ENCODE peak calls at places on chromosomes 6 and 20, in six cellular contexts. U is CD4-positive, alpha-beta T cell; Q is epithelial cell of esophagus; R is choroid plexus epithelial cell; L is GM13977; W is cardiac fibroblast. X is an unnamed sample.

GRCh38 chr20:50191065-50191565 is 485 bp downstream of the CEBPB start:
- DNase-seq in U (peak; percentile 60), Q (peak; percentile 67), R (peak; percentile 90), L (peak; percentile 69), W (peak; percentile 58), X (peak; percentile 69)

GRCh38 chr6:45454008-45454911 is 76.5 kb upstream of the SUPT3H start:
- DNase-seq in U (no peak), Q (peak; percentile 39), R (peak; percentile 87), L (no peak), W (peak; percentile 52), X (no peak)

GRCh38 chr6:134502614-134503541 is 185.0 kb upstream of the SGK1 start:
- DNase-seq in U (no peak), Q (peak; percentile 68), R (no peak), L (no peak), W (no peak), X (no peak)

GRCh38 chr20:1867495-1868260 is 27.5 kb upstream of the SIRPA start:
- DNase-seq in U (no peak), Q (no peak), R (no peak), L (no peak), W (no peak), X (no peak)

GRCh38 chr6:13194852-13195251 is 133.5 kb downstream of the TBC1D7 start:
- DNase-seq in U (no peak), Q (peak; percentile 62), R (peak; percentile 87), L (peak; percentile 77), W (peak; percentile 81), X (peak; percentile 46)

GRCh38 chr6:41452763-41453162 is 93.4 kb upstream of the FOXP4 start:
- DNase-seq in U (no peak), Q (no peak), R (no peak), L (no peak), W (no peak), X (no peak)

GRCh38 chr20:25247100-25247665 is 702 bp upstream of the PYGB start:
- DNase-seq in U (no peak), Q (peak; percentile 61), R (peak; percentile 72), L (no peak), W (peak; percentile 74), X (peak; percentile 40)

GRCh38 chr6:24927234-24927955 is 8.4 kb downstream of the RIPOR2 start:
- DNase-seq in U (no peak), Q (no peak), R (no peak), L (no peak), W (no peak), X (peak; percentile 69)

GRCh38 chr20:60172306-60172984 is 214.2 kb downstream of the CDH26 start:
- DNase-seq in U (no peak), Q (no peak), R (no peak), L (no peak), W (peak; percentile 8), X (no peak)

GRCh38 chr20:63874254-63874653 is 9.2 kb downstream of the TPD52L2 start:
- DNase-seq in U (no peak), Q (peak; percentile 36), R (peak; percentile 39), L (no peak), W (peak; percentile 47), X (no peak)

GRCh38 chr20:38210741-38211140 is 45.7 kb upstream of the TGM2 start:
- DNase-seq in U (no peak), Q (peak; percentile 42), R (no peak), L (no peak), W (peak; percentile 44), X (no peak)

GRCh38 chr20:41664584-41664983 is 46.4 kb upstream of the CHD6 start:
- DNase-seq in U (no peak), Q (no peak), R (peak; percentile 18), L (no peak), W (peak; percentile 55), X (peak; percentile 7)

GRCh38 chr20:24732076-24732475 is 217.0 kb upstream of the CST7 start:
- DNase-seq in U (no peak), Q (no peak), R (no peak), L (no peak), W (no peak), X (no peak)

GRCh38 chr6:30768634-30769087 is 24.3 kb upstream of the IER3 start:
- DNase-seq in U (peak; percentile 5), Q (no peak), R (no peak), L (no peak), W (no peak), X (peak; percentile 65)

GRCh38 chr6:1037430-1037829 is 274.5 kb upstream of the FOXQ1 start:
- DNase-seq in U (no peak), Q (no peak), R (no peak), L (no peak), W (no peak), X (no peak)

GRCh38 chr6:6834356-6835342 is 246.1 kb downstream of the LY86 start:
- DNase-seq in U (no peak), Q (peak; percentile 58), R (no peak), L (no peak), W (no peak), X (no peak)

GRCh38 chr6:140203611-140204553 is 829.4 kb upstream of the CITED2 start:
- DNase-seq in U (no peak), Q (no peak), R (peak; percentile 84), L (no peak), W (peak; percentile 55), X (no peak)

GRCh38 chr6:5241242-5241641 is 19.5 kb downstream of the LYRM4 start:
- DNase-seq in U (no peak), Q (no peak), R (no peak), L (no peak), W (no peak), X (no peak)

GRCh38 chr6:159473435-159473834 is 219.6 kb downstream of the SOD2 start:
- DNase-seq in U (no peak), Q (no peak), R (no peak), L (no peak), W (no peak), X (no peak)

GRCh38 chr6:93337014-93337413 is 82.3 kb downstream of the EPHA7 start:
- DNase-seq in U (no peak), Q (no peak), R (no peak), L (no peak), W (no peak), X (no peak)

GRCh38 chr6:42390228-42390934 is 61.3 kb downstream of the TRERF1 start:
- DNase-seq in U (peak; percentile 45), Q (no peak), R (no peak), L (no peak), W (no peak), X (peak; percentile 83)

GRCh38 chr6:150680510-150680909 is 80.8 kb downstream of the PLEKHG1 start:
- DNase-seq in U (no peak), Q (no peak), R (no peak), L (no peak), W (no peak), X (no peak)
- TF ChIP-seq CTCF in U (no peak), Q (no peak), R (no peak), L (no peak), W (no peak), X (no peak)

DNA sequence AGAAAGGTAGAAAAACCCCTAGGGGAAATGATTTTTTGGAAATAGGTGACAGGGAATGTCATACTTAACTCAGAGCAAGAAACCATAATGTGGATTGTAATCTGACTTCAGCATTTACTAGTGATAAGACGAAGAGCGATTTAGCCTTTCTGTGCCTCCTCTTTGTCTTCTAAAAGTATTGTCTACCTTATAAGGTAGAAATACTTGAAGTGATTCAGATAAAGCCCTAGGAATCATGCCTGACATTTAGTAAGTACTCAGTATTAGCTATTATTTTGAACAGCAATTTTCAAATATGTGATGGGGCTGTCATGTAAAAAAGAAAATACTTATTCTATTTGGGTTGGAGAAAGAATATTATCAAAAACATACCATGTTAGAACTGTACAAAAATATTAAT is 525.9 kb upstream of the EYS start:
- DNase-seq in U (no peak), Q (no peak), R (no peak), L (no peak), W (no peak), X (no peak)
- TF ChIP-seq CTCF in U (no peak), Q (no peak), R (no peak), L (no peak), W (no peak), X (no peak)

GRCh38 chr6:87869064-87869685 is 167.1 kb upstream of the AKIRIN2 start:
- DNase-seq in U (no peak), Q (no peak), R (no peak), L (no peak), W (no peak), X (no peak)
- TF ChIP-seq CTCF in U (no peak), Q (no peak), R (no peak), L (no peak), W (no peak), X (no peak)

GRCh38 chr6:80314531-80314930 is 208.1 kb downstream of the BCKDHB start:
- DNase-seq in U (no peak), Q (no peak), R (no peak), L (no peak), W (no peak), X (no peak)

GRCh38 chr6:80321011-80321410 is 214.5 kb downstream of the BCKDHB start:
- DNase-seq in U (no peak), Q (no peak), R (no peak), L (no peak), W (no peak), X (no peak)

GRCh38 chr6:80319286-80319685 is 212.8 kb downstream of the BCKDHB start:
- DNase-seq in U (no peak), Q (peak; percentile 40), R (no peak), L (no peak), W (peak; percentile 58), X (no peak)

GRCh38 chr6:80316655-80317332 is 210.3 kb downstream of the BCKDHB start:
- DNase-seq in U (no peak), Q (no peak), R (peak; percentile 9), L (no peak), W (no peak), X (no peak)
- TF ChIP-seq CTCF in U (no peak), Q (no peak), R (no peak), L (no peak), W (peak; percentile 11), X (no peak)

GRCh38 chr6:76861403-76861802 is 601.9 kb downstream of the HTR1B start:
- DNase-seq in U (no peak), Q (peak; percentile 49), R (peak; percentile 28), L (no peak), W (peak; percentile 32), X (peak; percentile 6)
- TF ChIP-seq CTCF in U (no peak), Q (peak; percentile 62), R (peak; percentile 50), L (peak; percentile 50), W (peak; percentile 35), X (peak; percentile 23)

GRCh38 chr20:57680131-57680716 is 29.6 kb downstream of the PMEPA1 start:
- DNase-seq in U (no peak), Q (no peak), R (peak; percentile 28), L (peak; percentile 81), W (no peak), X (peak; percentile 32)

GRCh38 chr20:57683876-57684275 is 25.9 kb downstream of the PMEPA1 start:
- DNase-seq in U (no peak), Q (no peak), R (no peak), L (no peak), W (no peak), X (no peak)

GRCh38 chr20:57682184-57683038 is 27.4 kb downstream of the PMEPA1 start:
- DNase-seq in U (no peak), Q (no peak), R (no peak), L (peak; percentile 63), W (no peak), X (no peak)

GRCh38 chr20:57679113-57679512 is 30.7 kb downstream of the PMEPA1 start:
- DNase-seq in U (no peak), Q (no peak), R (no peak), L (no peak), W (no peak), X (no peak)

GRCh38 chr20:57680934-57681914 is 28.6 kb downstream of the PMEPA1 start:
- DNase-seq in U (peak; percentile 23), Q (no peak), R (no peak), L (no peak), W (no peak), X (peak; percentile 62)
- TF ChIP-seq CTCF in U (no peak), Q (no peak), R (no peak), L (no peak), W (no peak), X (peak; percentile 26)

X was measured in activated CD8-positive, alpha-beta T cell treated with anti-CD3 and anti-CD28 coated beads for 36 hours.